ENCODE peak calls at places on chromosomes 6 and 20, in nine cellular contexts. Q, G, A, S, X, V, W, H and L are unnamed samples.

GRCh38 chr20:32960849-32961731 is 43.1 kb downstream of the SUN5 start:
- DNase-seq in W (no peak), A (no peak), G (peak), S (no peak), V (no peak), H (no peak), X (no peak), Q (no peak), L (no peak)

GRCh38 chr20:59823860-59824259 is 109.6 kb downstream of the SYCP2 start:
- DNase-seq in A (no peak), Q (no peak), G (peak), S (no peak), X (no peak), V (no peak), H (no peak), W (no peak), L (no peak)

GRCh38 chr6:169811521-169812256 is 60.3 kb downstream of the ERMARD start:
- DNase-seq in W (no peak), V (no peak), X (no peak), S (no peak), A (no peak), G (peak), Q (no peak), H (no peak), L (no peak)

GRCh38 chr20:60203451-60203850 is 245.2 kb downstream of the CDH26 start:
- DNase-seq in V (no peak), A (no peak), S (no peak), X (no peak), G (no peak), Q (no peak), H (no peak), W (no peak), L (peak)

GRCh38 chr6:16332175-16332542 is 93.8 kb downstream of the GMPR start:
- DNase-seq in H (peak), G (peak), S (peak), W (peak), A (peak), X (no peak), Q (peak), V (peak), L (peak)

GRCh38 chr6:25315194-25315593 is 36.0 kb downstream of the CARMIL1 start:
- DNase-seq in W (no peak), V (no peak), X (no peak), S (no peak), G (no peak), H (no peak), Q (no peak), A (no peak), L (no peak)

GRCh38 chr6:1856381-1856780 is 246.7 kb downstream of the FOXC1 start:
- DNase-seq in H (peak), X (no peak), W (no peak), G (no peak), V (peak), A (peak), Q (peak), S (peak), L (peak)

GRCh38 chr6:939526-940252 is 246.8 kb upstream of the EXOC2 start:
- DNase-seq in H (no peak), G (no peak), Q (no peak), W (no peak), V (no peak), X (no peak), S (no peak), A (no peak), L (no peak)

GRCh38 chr6:105644073-105644489 is 241.2 kb upstream of the PREP start:
- DNase-seq in A (no peak), W (no peak), G (no peak), S (no peak), V (no peak), X (no peak), Q (no peak), H (no peak), L (no peak)

GRCh38 chr6:3549314-3549940 is 92.6 kb upstream of the SLC22A23 start:
- DNase-seq in S (no peak), X (no peak), H (no peak), W (peak), V (no peak), A (no peak), Q (no peak), G (no peak), L (no peak)

GRCh38 chr20:25046736-25047666 is 10.9 kb downstream of the ACSS1 start:
- DNase-seq in A (no peak), X (no peak), W (no peak), H (peak), S (no peak), Q (no peak), V (no peak), G (no peak), L (no peak)

GRCh38 chr6:68069921-68070709 is 565.0 kb upstream of the ADGRB3 start:
- DNase-seq in V (no peak), H (no peak), S (no peak), G (no peak), Q (no peak), X (no peak), W (no peak), A (no peak), L (no peak)

GRCh38 chr20:45945678-45946148 is 11.2 kb downstream of the PCIF1 start:
- DNase-seq in H (no peak), V (peak), W (no peak), G (no peak), X (no peak), S (no peak), Q (no peak), A (no peak), L (peak)

GRCh38 chr6:151699719-151700118 is 107.8 kb upstream of the ESR1 start:
- DNase-seq in H (no peak), A (no peak), W (no peak), X (no peak), S (no peak), G (no peak), V (no peak), Q (no peak), L (no peak)

GRCh38 chr6:163554663-163555062 is 140.1 kb downstream of the QKI start:
- DNase-seq in S (peak), X (no peak), G (peak), H (peak), W (no peak), A (peak), Q (peak), V (peak), L (peak)

GRCh38 chr20:5492941-5493340 is 176.2 kb upstream of the PROKR2 start:
- DNase-seq in V (no peak), W (no peak), S (no peak), X (no peak), A (no peak), G (no peak), Q (no peak), H (no peak), L (no peak)